ENCODE peak calls at places on chromosomes 16 and 17, in four cellular contexts. G is psoas muscle; F is CD4-positive, CD25-positive, alpha-beta regulatory T cell; A is trophoblast cell. T is an unnamed sample.

GRCh38 chr16:69410285-69410990 is 14.0 kb upstream of the CYB5B start:
- DNase-seq in G (no peak), F (no peak), A (no peak), T (no peak)

GRCh38 chr16:69823831-69824563 is 61.9 kb downstream of the WWP2 start:
- DNase-seq in G (peak), F (no peak), A (no peak), T (no peak)

GRCh38 chr16:3465301-3465700 is 21.8 kb downstream of the NAA60 start:
- DNase-seq in G (no peak), F (no peak), A (no peak), T (no peak)

GRCh38 chr17:79650283-79650682 is 39.4 kb upstream of the RBFOX3 start:
- DNase-seq in G (no peak), F (no peak), A (no peak), T (peak)

GRCh38 chr16:47887496-47887895 is 268.3 kb downstream of the ABCC12 start:
- DNase-seq in G (no peak), F (no peak), A (peak), T (no peak)

GRCh38 chr16:83932955-83933673 is 19.9 kb upstream of the OSGIN1 start:
- DNase-seq in G (no peak), F (no peak), A (no peak), T (no peak)

GRCh38 chr16:78179666-78180065 is 80.2 kb downstream of the WWOX start:
- DNase-seq in G (no peak), F (no peak), A (no peak), T (no peak)

GRCh38 chr17:55433629-55434422 is 12.2 kb upstream of the MMD start:
- DNase-seq in G (no peak), F (no peak), A (peak), T (no peak)

GRCh38 chr17:69853533-69854262 is 221.3 kb upstream of the KCNJ16 start:
- DNase-seq in G (no peak), F (no peak), A (no peak), T (no peak)

GRCh38 chr17:37089998-37090397 is 141.2 kb downstream of the AATF start:
- DNase-seq in G (no peak), F (no peak), A (no peak), T (no peak)

GRCh38 chr16:1338855-1339675 is 5.6 kb downstream of the BAIAP3 start:
- DNase-seq in G (no peak), F (no peak), A (no peak), T (no peak)

DNA sequence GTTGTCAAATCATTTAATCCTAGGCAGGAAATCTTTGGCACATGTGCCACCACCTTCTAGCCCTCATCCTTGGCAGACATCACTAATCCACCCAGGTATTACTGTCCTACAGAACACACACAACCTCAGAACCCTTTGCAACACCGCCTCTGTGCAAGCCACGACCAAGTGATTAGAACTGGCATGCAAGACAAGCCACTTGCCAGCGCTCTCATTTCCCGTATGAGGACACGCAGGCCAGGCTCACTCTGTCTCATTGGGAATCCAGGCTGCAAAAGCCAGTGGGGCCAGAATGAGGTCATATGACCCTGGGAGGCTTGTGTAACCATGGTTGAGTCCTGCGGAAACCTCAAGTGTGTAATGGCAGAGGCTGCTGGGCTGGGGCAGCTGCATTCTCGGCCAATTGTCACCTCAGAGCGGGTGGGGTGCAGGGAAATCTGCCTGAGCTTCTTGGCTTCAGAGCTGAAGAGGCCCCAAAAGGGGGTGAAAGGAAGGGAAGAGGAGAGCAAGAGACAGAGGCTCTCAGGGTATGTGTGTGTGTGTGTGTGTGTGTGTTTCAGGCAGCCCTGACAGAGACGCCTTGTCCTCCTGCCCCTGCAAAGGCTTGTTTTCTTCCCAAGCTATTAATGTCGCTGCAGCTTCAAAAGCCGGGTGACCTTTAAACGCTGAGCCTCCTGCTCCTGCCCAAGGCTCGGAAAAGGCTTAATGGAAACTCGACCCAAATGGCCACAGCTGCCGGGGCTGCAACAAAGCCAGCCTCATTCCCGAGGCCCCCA is 43.2 kb upstream of the MRPS23 start:
- DNase-seq in G (peak), F (no peak), A (peak), T (peak)
- H3K4me3 ChIP-seq in G (peak), F (no peak), A (no peak), T (peak)

GRCh38 chr17:48540213-48540612 is 4.7 kb downstream of the HOXB2 start:
- DNase-seq in G (no peak), F (no peak), A (no peak), T (no peak)
- H3K4me3 ChIP-seq in G (no peak), F (peak), A (no peak), T (no peak)

DNA sequence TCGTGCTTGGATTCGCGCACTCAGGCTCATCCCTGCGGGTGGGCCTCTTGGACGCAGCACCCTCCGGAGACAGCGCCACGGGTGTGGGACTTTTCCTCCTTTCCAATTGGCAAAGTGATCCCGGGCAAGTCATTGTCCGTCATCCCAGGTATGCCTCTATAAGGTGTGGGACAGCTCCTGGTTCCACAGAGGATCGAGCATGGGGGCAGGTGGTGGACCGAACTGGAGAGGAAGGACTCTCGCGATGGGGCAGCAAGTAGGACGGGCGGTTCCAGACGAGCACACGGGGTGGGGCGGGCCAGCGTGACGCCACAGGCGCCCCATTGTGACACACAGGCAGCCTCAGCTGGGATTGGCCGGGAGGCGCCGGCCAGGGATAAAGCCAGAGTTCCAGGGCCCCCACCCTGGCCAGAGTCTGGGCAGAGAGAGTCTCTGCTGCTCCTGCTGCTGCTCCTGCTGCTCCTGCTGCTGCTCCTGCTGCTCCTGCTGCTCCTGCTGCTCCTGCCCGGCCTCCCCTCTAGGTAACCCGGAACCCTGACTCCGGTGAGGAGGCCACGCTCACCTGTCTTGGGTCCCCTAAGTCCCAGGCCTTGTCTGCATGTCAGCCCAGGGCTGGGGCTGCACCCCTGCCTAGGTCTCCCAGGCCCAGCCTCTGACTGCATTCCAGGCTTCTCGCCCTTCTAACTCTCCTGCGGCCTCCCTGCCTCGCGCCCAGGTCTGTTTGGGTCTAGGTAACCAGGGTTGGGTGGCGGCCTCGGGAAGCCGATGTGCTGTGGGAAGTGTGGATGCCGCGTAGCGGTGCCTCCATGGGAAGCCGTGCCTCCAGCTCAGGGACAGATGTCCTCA is 38.5 kb upstream of the SLC47A1 start:
- DNase-seq in G (no peak), F (no peak), A (no peak), T (no peak)
- H3K4me3 ChIP-seq in G (no peak), F (no peak), A (no peak), T (no peak)

GRCh38 chr17:39666231-39666600 is 1.1 kb downstream of the TCAP start:
- DNase-seq in G (no peak), F (no peak), A (no peak), T (no peak)

GRCh38 chr17:39669897-39670735 is 1.9 kb downstream of the PNMT start:
- DNase-seq in G (peak), F (no peak), A (no peak), T (no peak)

GRCh38 chr17:39667262-39668140 is 752 bp upstream of the PNMT start:
- DNase-seq in G (peak), F (no peak), A (no peak), T (no peak)

GRCh38 chr17:39666601-39667261 is 1.5 kb upstream of the PNMT start:
- DNase-seq in G (peak), F (no peak), A (no peak), T (no peak)

DNA sequence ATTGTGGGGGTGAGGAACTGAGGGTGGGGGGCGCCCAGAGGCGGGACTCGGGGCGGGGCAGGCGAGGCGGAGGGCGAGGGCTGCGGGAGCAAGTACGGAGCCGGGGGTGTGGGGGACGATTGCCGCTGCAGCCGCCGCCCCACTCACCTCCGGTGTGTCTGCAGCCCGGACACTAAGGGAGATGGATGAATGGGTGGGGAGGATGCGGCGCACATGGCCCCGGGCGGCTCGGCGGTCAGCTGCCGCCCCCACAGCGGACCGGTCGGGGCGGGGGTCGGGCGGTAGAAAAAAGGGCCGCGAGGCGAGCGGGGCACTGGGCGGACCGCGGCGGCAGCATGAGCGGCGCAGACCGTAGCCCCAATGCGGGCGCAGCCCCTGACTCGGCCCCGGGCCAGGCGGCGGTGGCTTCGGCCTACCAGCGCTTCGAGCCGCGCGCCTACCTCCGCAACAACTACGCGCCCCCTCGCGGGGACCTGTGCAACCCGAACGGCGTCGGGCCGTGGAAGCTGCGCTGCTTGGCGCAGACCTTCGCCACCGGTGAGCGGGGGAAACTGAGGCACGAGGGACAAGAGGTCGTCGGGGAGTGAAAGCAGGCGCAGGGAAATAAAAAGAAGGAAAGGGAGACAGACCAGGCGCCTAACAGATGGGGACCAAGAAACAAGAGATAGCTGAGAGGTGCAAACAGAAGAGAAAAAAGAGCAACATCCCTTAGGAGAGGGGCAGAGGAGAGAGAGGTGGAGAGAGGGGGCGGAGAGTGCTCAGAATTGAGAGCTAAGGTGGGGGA is at the start of gene PNMT:
- DNase-seq in G (peak), F (peak), A (peak), T (peak)
- H3K4me3 ChIP-seq in G (peak), F (no peak), A (peak), T (peak)

DNA sequence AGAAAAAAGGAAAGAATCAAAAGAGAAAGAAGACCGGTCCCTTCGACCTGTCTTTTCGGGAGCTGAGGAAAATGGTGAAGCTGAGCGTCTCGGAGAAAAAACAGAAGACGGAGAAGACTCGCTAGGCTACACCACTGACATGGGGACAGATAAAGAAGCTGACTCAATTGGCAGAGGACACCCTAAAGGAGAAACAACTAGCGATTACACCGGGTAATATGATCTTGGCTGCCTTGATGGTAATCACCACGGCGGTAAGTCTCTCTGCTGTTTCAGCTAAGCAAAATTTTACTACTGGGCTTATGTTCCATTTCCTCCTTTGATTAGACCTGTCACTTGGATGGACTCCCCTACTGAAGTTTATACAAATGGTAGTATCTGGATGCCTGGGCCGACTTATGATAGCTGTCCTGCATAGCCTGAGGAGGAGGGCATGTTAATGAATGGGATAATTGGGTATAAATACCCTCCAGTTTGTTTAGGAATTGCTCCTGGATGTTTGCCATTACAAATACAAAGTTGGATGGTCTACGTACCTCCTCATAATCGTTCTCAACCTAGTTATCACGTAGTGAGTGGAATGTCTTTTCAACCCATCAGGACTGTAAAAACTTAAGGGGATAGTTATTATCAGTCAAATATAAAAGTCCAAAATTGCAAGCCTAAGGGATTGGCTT is 24.1 kb downstream of the ALOX15B start:
- DNase-seq in G (no peak), F (no peak), A (no peak), T (no peak)
- H3K4me3 ChIP-seq in G (no peak), F (no peak), A (no peak), T (no peak)

DNA sequence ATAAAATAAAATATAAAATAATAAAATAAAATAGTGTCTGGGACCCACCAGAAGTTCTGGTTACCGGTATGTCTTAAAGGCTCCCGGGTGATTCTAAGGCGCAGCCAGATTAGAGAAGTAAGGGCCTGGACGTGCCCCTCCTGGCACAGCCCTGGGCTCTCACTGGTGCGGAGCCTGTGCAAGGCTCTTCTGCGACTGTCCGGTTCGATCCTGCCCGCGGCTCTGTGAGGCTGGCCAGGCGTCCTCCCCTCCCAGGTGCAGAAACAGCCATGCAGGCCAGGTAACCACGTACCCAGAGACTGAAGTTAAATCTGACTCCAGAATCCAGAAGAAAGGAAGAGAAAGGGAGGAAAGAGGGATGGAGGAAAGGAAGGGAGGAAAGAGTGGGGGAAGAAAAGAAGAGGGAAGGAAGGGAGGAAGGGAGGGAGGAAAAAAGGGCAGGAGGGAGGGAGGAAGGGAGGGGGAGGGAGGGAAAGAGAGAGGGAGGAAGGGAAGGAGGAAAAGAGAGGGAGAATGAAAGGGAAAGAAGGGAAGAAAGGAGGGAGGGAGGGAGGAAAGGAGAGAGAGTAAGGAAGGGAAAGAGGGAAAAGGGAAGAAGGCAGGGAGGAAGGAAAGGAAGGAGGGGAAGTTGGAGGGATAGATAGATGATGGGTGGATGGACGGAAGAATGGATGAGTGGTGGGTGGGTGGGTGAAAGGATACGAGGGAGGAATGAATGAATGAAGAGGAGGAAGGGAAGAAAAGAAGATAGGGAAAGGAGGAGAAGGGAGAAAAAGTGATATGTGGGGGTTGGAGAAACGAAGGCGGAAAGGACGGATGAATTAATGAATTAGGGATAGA is 42.3 kb downstream of the C16orf82 start:
- DNase-seq in G (no peak), F (no peak), A (no peak), T (no peak)
- H3K4me3 ChIP-seq in G (peak), F (peak), A (no peak), T (no peak)

DNA sequence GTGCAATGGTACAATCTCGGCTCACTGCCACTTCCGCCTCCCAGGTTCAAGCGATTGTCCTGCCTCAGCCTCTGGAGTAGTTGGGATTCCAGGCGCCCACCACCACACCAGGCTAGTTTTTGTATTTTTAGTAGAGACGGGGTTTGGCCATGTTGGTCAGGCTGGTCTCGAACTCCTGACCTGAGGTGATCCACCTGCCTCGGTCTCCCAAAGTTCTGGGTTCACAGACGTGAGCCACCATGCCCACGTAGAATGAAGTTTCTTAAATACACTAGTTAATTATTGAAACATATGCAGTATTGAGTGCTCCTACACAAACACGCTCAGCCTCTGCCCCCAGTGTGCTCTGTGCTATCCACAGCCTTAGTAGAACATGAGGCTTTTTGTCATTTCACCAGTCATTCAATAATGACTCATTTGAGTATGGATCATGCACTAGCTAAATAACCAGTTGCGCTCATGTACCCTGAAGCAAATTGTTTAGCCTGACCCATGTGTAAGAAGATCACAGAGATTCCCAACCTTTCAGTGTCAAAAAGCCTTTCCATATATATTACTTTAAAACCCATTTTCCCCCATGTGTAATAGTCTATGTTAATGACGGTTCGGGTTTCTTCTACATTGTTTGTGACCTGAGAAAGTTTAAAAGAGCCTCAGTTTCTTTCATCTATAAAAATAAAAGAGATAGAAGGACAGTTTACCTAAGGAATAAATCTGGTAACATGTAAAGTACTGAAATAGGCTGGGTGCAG is 49.7 kb downstream of the TUBD1 start:
- DNase-seq in G (no peak), F (peak), A (peak), T (no peak)
- H3K4me3 ChIP-seq in G (no peak), F (peak), A (no peak), T (no peak)